ENCODE peak calls at places on chromosomes 6 and 20, in eight cellular contexts. One of them, this sample, is unnamed. For H4K20me1 and H3K4me1, the result is how much of the 10 kb centered on the place peaks cover.

GRCh38 chr6:11535801-11536230 is 1.7 kb upstream of the TMEM170B start:
- DNase-seq in Karpas-422: no peak
- DNase-seq in mammary epithelial cell: peak
- DNase-seq in keratinocyte: no peak
- DNase-seq in HCT116: no peak
- DNase-seq in fibroblast of lung: peak
- DNase-seq in MM.1S: peak
- DNase-seq in endothelial cell of umbilical vein: peak
- DNase-seq in this sample: no peak

GRCh38 chr20:45111799-45112471 is 3.0 kb downstream of the WFDC5 start:
- DNase-seq in HCT116: no peak
- DNase-seq in Karpas-422: peak
- DNase-seq in endothelial cell of umbilical vein: peak
- DNase-seq in mammary epithelial cell: no peak
- DNase-seq in fibroblast of lung: peak
- DNase-seq in MM.1S: no peak
- DNase-seq in keratinocyte: no peak
- DNase-seq in this sample: peak

GRCh38 chr6:42935322-42935721 is 6.0 kb downstream of the CNPY3 start:
- DNase-seq in endothelial cell of umbilical vein: no peak
- DNase-seq in HCT116: no peak
- DNase-seq in keratinocyte: no peak
- DNase-seq in mammary epithelial cell: no peak
- DNase-seq in Karpas-422: no peak
- DNase-seq in MM.1S: no peak
- DNase-seq in fibroblast of lung: no peak
- DNase-seq in this sample: no peak

GRCh38 chr6:111494951-111495350 is 11.9 kb upstream of the REV3L start:
- DNase-seq in endothelial cell of umbilical vein: peak
- DNase-seq in Karpas-422: no peak
- DNase-seq in mammary epithelial cell: no peak
- DNase-seq in HCT116: no peak
- DNase-seq in MM.1S: no peak
- DNase-seq in fibroblast of lung: no peak
- DNase-seq in keratinocyte: no peak
- DNase-seq in this sample: no peak

GRCh38 chr6:85124472-85125428 is 325.1 kb upstream of the NT5E start:
- DNase-seq in Karpas-422: no peak
- DNase-seq in endothelial cell of umbilical vein: no peak
- DNase-seq in keratinocyte: no peak
- DNase-seq in HCT116: peak
- DNase-seq in MM.1S: no peak
- DNase-seq in fibroblast of lung: no peak
- DNase-seq in mammary epithelial cell: no peak
- DNase-seq in this sample: no peak

GRCh38 chr20:14647016-14647415 is 309.6 kb upstream of the FLRT3 start:
- DNase-seq in MM.1S: no peak
- DNase-seq in Karpas-422: no peak
- DNase-seq in HCT116: no peak
- DNase-seq in mammary epithelial cell: no peak
- DNase-seq in endothelial cell of umbilical vein: no peak
- DNase-seq in keratinocyte: no peak
- DNase-seq in fibroblast of lung: no peak
- DNase-seq in this sample: no peak

GRCh38 chr6:85458782-85459181 is 8.9 kb downstream of the NT5E start:
- DNase-seq in Karpas-422: no peak
- DNase-seq in fibroblast of lung: peak
- DNase-seq in MM.1S: no peak
- DNase-seq in keratinocyte: no peak
- DNase-seq in mammary epithelial cell: no peak
- DNase-seq in HCT116: no peak
- DNase-seq in endothelial cell of umbilical vein: peak
- DNase-seq in this sample: no peak

GRCh38 chr6:36127462-36128016 is 2.8 kb upstream of the MAPK13 start:
- DNase-seq in Karpas-422: no peak
- DNase-seq in keratinocyte: no peak
- DNase-seq in HCT116: no peak
- DNase-seq in mammary epithelial cell: peak
- DNase-seq in endothelial cell of umbilical vein: peak
- DNase-seq in MM.1S: no peak
- DNase-seq in fibroblast of lung: peak
- DNase-seq in this sample: no peak

GRCh38 chr6:156659317-156660198 is 117.6 kb upstream of the ARID1B start:
- DNase-seq in HCT116: no peak
- DNase-seq in endothelial cell of umbilical vein: no peak
- DNase-seq in fibroblast of lung: no peak
- DNase-seq in keratinocyte: no peak
- DNase-seq in mammary epithelial cell: no peak
- DNase-seq in MM.1S: no peak
- DNase-seq in Karpas-422: peak
- DNase-seq in this sample: peak

GRCh38 chr20:47800619-47801018 is 15.3 kb upstream of the SULF2 start:
- DNase-seq in HCT116: no peak
- DNase-seq in fibroblast of lung: no peak
- DNase-seq in keratinocyte: no peak
- DNase-seq in MM.1S: no peak
- DNase-seq in endothelial cell of umbilical vein: no peak
- DNase-seq in mammary epithelial cell: no peak
- DNase-seq in Karpas-422: no peak
- DNase-seq in this sample: no peak

GRCh38 chr6:24775520-24776058 is 852 bp downstream of the GMNN start:
- DNase-seq in fibroblast of lung: peak
- DNase-seq in MM.1S: peak
- DNase-seq in Karpas-422: peak
- DNase-seq in endothelial cell of umbilical vein: no peak
- DNase-seq in mammary epithelial cell: peak
- DNase-seq in HCT116: no peak
- DNase-seq in keratinocyte: no peak
- DNase-seq in this sample: peak

GRCh38 chr20:62606551-62607201 is 35.6 kb upstream of the SLCO4A1 start:
- DNase-seq in fibroblast of lung: peak
- DNase-seq in keratinocyte: no peak
- DNase-seq in endothelial cell of umbilical vein: no peak
- DNase-seq in HCT116: no peak
- DNase-seq in mammary epithelial cell: no peak
- DNase-seq in MM.1S: no peak
- DNase-seq in Karpas-422: no peak
- DNase-seq in this sample: peak

GRCh38 chr6:44219053-44219814 is 2.5 kb downstream of the MYMX start:
- DNase-seq in fibroblast of lung: peak
- DNase-seq in endothelial cell of umbilical vein: peak
- DNase-seq in Karpas-422: peak
- DNase-seq in HCT116: no peak
- DNase-seq in mammary epithelial cell: no peak
- DNase-seq in keratinocyte: no peak
- DNase-seq in MM.1S: peak
- DNase-seq in this sample: peak

GRCh38 chr20:13220857-13221297 is at the start of gene ISM1:
- DNase-seq in keratinocyte: no peak
- DNase-seq in MM.1S: peak
- DNase-seq in mammary epithelial cell: peak
- DNase-seq in endothelial cell of umbilical vein: no peak
- DNase-seq in HCT116: no peak
- DNase-seq in Karpas-422: no peak
- DNase-seq in fibroblast of lung: peak
- DNase-seq in this sample: no peak

GRCh38 chr6:27023664-27024063 is 223.8 kb upstream of the PRSS16 start:
- DNase-seq in HCT116: no peak
- DNase-seq in MM.1S: no peak
- DNase-seq in fibroblast of lung: no peak
- DNase-seq in keratinocyte: no peak
- DNase-seq in Karpas-422: no peak
- DNase-seq in mammary epithelial cell: no peak
- DNase-seq in endothelial cell of umbilical vein: no peak
- DNase-seq in this sample: no peak

GRCh38 chr6:142275146-142276006 is 26.4 kb upstream of the ADGRG6 start:
- DNase-seq in MM.1S: no peak
- DNase-seq in mammary epithelial cell: peak
- DNase-seq in Karpas-422: no peak
- DNase-seq in endothelial cell of umbilical vein: peak
- DNase-seq in HCT116: no peak
- DNase-seq in fibroblast of lung: peak
- DNase-seq in keratinocyte: no peak
- DNase-seq in this sample: no peak

GRCh38 chr20:50062006-50062838 is 50.7 kb downstream of the UBE2V1 start:
- DNase-seq in fibroblast of lung: no peak
- DNase-seq in MM.1S: no peak
- DNase-seq in Karpas-422: no peak
- DNase-seq in endothelial cell of umbilical vein: no peak
- DNase-seq in mammary epithelial cell: no peak
- DNase-seq in HCT116: no peak
- DNase-seq in keratinocyte: no peak
- DNase-seq in this sample: no peak

GRCh38 chr6:125215252-125215819 is 61.8 kb downstream of the TPD52L1 start:
- DNase-seq in endothelial cell of umbilical vein: no peak
- DNase-seq in fibroblast of lung: no peak
- DNase-seq in mammary epithelial cell: no peak
- DNase-seq in MM.1S: no peak
- DNase-seq in HCT116: no peak
- DNase-seq in Karpas-422: no peak
- DNase-seq in keratinocyte: no peak
- DNase-seq in this sample: no peak

DNA sequence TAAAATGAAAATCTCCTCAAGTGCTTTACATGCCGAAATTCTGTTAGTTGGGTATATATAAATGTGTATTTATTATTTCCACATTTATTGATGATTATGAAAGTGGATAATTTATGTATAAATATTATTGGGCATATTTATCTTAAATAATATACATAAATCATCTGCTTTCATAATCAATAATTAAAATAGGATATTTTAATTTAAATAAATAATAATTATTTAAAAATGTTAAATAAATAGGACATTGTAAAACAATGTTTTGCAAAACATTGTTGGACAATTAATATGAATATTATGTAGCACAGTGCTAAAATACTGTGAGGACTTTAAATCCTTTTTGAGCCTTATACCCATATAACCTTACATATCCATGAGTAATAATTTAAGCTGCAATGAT is 786.5 kb upstream of the CITED2 start:
- DNase-seq in Karpas-422: no peak
- DNase-seq in keratinocyte: no peak
- DNase-seq in endothelial cell of umbilical vein: no peak
- DNase-seq in mammary epithelial cell: no peak
- DNase-seq in fibroblast of lung: no peak
- DNase-seq in HCT116: no peak
- DNase-seq in MM.1S: no peak
- DNase-seq in this sample: no peak
- H4K20me1 ChIP-seq in Karpas-422: under half
- H4K20me1 ChIP-seq in keratinocyte: under half
- H4K20me1 ChIP-seq in endothelial cell of umbilical vein: under half
- H4K20me1 ChIP-seq in mammary epithelial cell: under half
- H4K20me1 ChIP-seq in fibroblast of lung: under half
- H4K20me1 ChIP-seq in HCT116: under half
- H4K20me1 ChIP-seq in MM.1S: under half
- H4K20me1 ChIP-seq in this sample: under half

GRCh38 chr20:56987992-56988391 is 278.4 kb downstream of the BMP7 start:
- DNase-seq in HCT116: no peak
- DNase-seq in endothelial cell of umbilical vein: no peak
- DNase-seq in MM.1S: no peak
- DNase-seq in mammary epithelial cell: peak
- DNase-seq in keratinocyte: no peak
- DNase-seq in fibroblast of lung: no peak
- DNase-seq in Karpas-422: no peak
- DNase-seq in this sample: no peak
- H3K4me3 ChIP-seq in HCT116: peak
- H3K4me3 ChIP-seq in endothelial cell of umbilical vein: no peak
- H3K4me3 ChIP-seq in MM.1S: no peak
- H3K4me3 ChIP-seq in mammary epithelial cell: no peak
- H3K4me3 ChIP-seq in keratinocyte: no peak
- H3K4me3 ChIP-seq in fibroblast of lung: no peak
- H3K4me3 ChIP-seq in Karpas-422: no peak
- H3K4me3 ChIP-seq in this sample: no peak

DNA sequence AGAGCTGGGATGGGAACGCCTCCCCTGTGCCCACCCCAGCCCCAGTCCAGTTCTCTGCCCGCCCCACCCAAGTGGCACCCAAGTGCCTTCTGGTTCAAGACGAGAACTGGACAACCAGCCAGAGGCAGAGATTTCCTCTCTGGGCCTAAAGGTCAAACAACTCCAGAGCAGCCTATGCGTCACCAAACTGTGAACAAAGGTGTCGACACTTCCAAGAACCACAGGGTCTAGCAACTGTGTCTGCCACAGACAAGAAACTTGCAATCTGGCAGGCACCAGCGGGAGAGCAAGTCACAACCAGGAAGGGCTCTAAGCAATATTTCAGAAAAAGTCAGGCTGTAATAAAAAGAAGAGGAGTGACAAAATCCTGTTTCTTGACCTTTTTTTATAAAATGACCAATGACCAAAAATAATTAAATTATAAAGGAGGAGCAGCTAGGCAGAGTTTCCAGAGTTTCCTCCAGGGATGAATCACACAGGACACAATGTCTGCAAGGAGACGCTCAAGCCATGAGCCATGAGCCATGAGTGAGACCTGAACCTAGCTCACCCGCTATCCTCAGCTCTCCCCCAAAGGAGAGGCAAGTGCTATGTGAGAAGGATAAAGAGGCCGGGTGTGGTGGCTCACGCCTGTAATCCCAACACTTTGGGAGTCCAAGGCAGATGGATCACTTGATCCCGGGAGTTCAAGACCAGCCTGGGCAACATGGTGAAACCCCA is 11.1 kb downstream of the EDEM2 start:
- DNase-seq in fibroblast of lung: peak
- DNase-seq in endothelial cell of umbilical vein: peak
- DNase-seq in HCT116: no peak
- DNase-seq in MM.1S: no peak
- DNase-seq in mammary epithelial cell: no peak
- DNase-seq in Karpas-422: no peak
- DNase-seq in keratinocyte: no peak
- DNase-seq in this sample: no peak
- H3K4me1 ChIP-seq in fibroblast of lung: under half
- H3K4me1 ChIP-seq in endothelial cell of umbilical vein: under half
- H3K4me1 ChIP-seq in HCT116: under half
- H3K4me1 ChIP-seq in MM.1S: under half
- H3K4me1 ChIP-seq in mammary epithelial cell: under half
- H3K4me1 ChIP-seq in Karpas-422: under half
- H3K4me1 ChIP-seq in keratinocyte: under half
- H3K4me1 ChIP-seq in this sample: under half

DNA sequence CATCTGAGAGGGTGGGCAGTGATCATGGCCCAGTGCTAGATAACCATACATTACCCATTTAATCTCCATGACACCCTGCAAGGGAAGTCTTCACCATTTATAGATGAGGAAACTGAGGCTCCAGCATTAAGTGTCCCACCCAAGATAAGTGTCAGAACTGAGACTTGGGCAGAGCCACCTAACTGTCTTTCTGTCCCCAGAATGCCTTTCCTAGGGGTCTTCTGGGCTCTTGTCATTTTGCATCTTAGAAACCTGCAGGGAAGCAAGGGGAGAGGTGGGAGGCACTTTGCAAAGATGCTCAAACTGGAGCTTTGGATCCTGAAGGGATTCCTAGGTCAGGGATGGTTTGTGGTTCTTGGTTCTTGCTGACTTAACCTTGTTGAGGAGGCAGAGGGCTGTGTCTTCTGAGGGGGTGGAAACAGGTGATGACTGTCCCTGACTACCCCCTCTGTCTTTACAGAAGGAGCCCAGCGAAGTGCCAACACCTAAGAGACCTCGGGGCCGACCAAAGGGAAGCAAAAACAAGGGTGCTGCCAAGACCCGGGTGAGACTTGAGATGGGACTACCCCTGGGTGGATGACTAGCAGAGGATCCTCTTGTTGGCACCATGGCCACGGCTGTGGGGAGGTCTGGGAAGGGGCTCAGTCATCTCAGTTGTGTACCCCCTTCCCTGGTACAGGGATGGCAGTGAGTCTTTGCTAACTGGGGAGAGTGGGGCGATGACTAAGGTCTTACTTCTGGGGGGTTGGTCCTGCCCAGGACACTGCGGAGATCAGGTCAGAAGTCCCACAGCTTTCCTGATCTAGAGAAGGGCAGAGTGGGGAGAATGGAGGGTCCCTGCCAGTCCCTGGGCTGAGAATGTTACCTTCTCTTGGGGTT is 5.8 kb downstream of the HMGA1 start:
- DNase-seq in fibroblast of lung: no peak
- DNase-seq in Karpas-422: no peak
- DNase-seq in HCT116: no peak
- DNase-seq in MM.1S: no peak
- DNase-seq in keratinocyte: no peak
- DNase-seq in mammary epithelial cell: no peak
- DNase-seq in endothelial cell of umbilical vein: no peak
- DNase-seq in this sample: no peak
- H4K20me1 ChIP-seq in fibroblast of lung: under half
- H4K20me1 ChIP-seq in Karpas-422: under half
- H4K20me1 ChIP-seq in HCT116: under half
- H4K20me1 ChIP-seq in MM.1S: under half
- H4K20me1 ChIP-seq in keratinocyte: under half
- H4K20me1 ChIP-seq in mammary epithelial cell: under half
- H4K20me1 ChIP-seq in endothelial cell of umbilical vein: under half
- H4K20me1 ChIP-seq in this sample: under half

This sample was measured in OCI-LY7.